ENCODE peak calls at places on chromosomes 13 and 19, in eight cellular contexts. C, Q, O, K, M, W, H and Y are unnamed samples.

GRCh38 chr19:40411125-40411842 is 1.9 kb downstream of the PRX start:
- DNase-seq in C (no peak), Q (no peak), O (no peak), K (no peak), M (no peak), W (no peak), H (no peak), Y (no peak)

GRCh38 chr19:38734426-38735256 is 9.6 kb downstream of the CAPN12 start:
- DNase-seq in C (peak), Q (peak), O (peak), K (peak), M (no peak), W (no peak), H (peak), Y (no peak)

GRCh38 chr13:23488442-23488841 is 54.9 kb upstream of the SACS start:
- DNase-seq in C (no peak), Q (peak), O (no peak), K (no peak), M (no peak), W (no peak), H (no peak), Y (no peak)

GRCh38 chr19:12166596-12166995 is 3.7 kb downstream of the ZNF136 start:
- DNase-seq in C (no peak), Q (no peak), O (no peak), K (no peak), M (no peak), W (no peak), H (no peak), Y (no peak)

GRCh38 chr19:55210120-55210493 is 806 bp upstream of the PTPRH start:
- DNase-seq in C (no peak), Q (peak), O (no peak), K (no peak), M (no peak), W (peak), H (no peak), Y (peak)

GRCh38 chr13:110134801-110135200 is 172.2 kb downstream of the COL4A1 start:
- DNase-seq in C (no peak), Q (no peak), O (peak), K (no peak), M (no peak), W (no peak), H (no peak), Y (no peak)

GRCh38 chr19:42850981-42851717 is 28.4 kb downstream of the PSG1 start:
- DNase-seq in C (no peak), Q (peak), O (no peak), K (no peak), M (no peak), W (peak), H (no peak), Y (peak)

GRCh38 chr19:15641901-15642491 is 1.3 kb downstream of the CYP4F3 start:
- DNase-seq in C (no peak), Q (no peak), O (no peak), K (no peak), M (peak), W (no peak), H (no peak), Y (no peak)

GRCh38 chr13:36353001-36353400 is 6.8 kb upstream of the SPART start:
- DNase-seq in C (no peak), Q (no peak), O (no peak), K (no peak), M (no peak), W (no peak), H (no peak), Y (peak)

GRCh38 chr13:110869231-110869804 is 45.6 kb downstream of the ANKRD10 start:
- DNase-seq in C (no peak), Q (peak), O (no peak), K (no peak), M (no peak), W (no peak), H (no peak), Y (no peak)

GRCh38 chr19:42277821-42278809 is 9.1 kb downstream of the CIC start:
- DNase-seq in C (no peak), Q (peak), O (no peak), K (no peak), M (no peak), W (no peak), H (peak), Y (no peak)

GRCh38 chr19:57888107-57888493 is 737 bp downstream of the ZNF814 start:
- DNase-seq in C (no peak), Q (no peak), O (no peak), K (no peak), M (no peak), W (no peak), H (no peak), Y (no peak)

GRCh38 chr19:7535035-7535992 is at the start of gene PNPLA6:
- DNase-seq in C (peak), Q (peak), O (peak), K (peak), M (peak), W (peak), H (peak), Y (peak)

GRCh38 chr13:73618275-73618865 is 515.8 kb downstream of the KLF12 start:
- DNase-seq in C (no peak), Q (no peak), O (no peak), K (no peak), M (no peak), W (no peak), H (no peak), Y (no peak)

GRCh38 chr19:38949580-38950367 is 19.0 kb downstream of the MRPS12 start:
- DNase-seq in C (peak), Q (no peak), O (peak), K (peak), M (peak), W (peak), H (no peak), Y (no peak)